ENCODE peak calls at places on chromosomes 16 and 17, in six cellular contexts. A is coronary artery, Z is tibial artery, C is uterus, Y is left ventricle myocardium inferior, I is tibial nerve. M is an unnamed sample.

GRCh38 chr16:87461466-87461975 is 31.3 kb downstream of the ZCCHC14 start:
- DNase-seq in I (peak), Z (peak), Y (peak), C (peak), A (no peak), M (peak)

GRCh38 chr17:21573961-21574610 is 118.2 kb upstream of the KCNJ18 start:
- DNase-seq in I (peak), C (peak), A (no peak), Y (peak), Z (peak), M (peak)

GRCh38 chr16:30875881-30876791 is 17.7 kb downstream of the BCL7C start:
- DNase-seq in I (no peak), C (no peak), Y (no peak), Z (no peak), A (no peak), M (no peak)

GRCh38 chr17:60615840-60616239 is 15.8 kb downstream of the PPM1D start:
- DNase-seq in C (no peak), Z (no peak), Y (no peak), A (no peak), I (no peak), M (no peak)

GRCh38 chr17:81537343-81537855 is 9.2 kb downstream of the FSCN2 start:
- DNase-seq in Y (no peak), C (no peak), Z (no peak), A (no peak), I (no peak), M (no peak)

GRCh38 chr17:67637901-67638641 is 79.7 kb upstream of the NOL11 start:
- DNase-seq in A (no peak), Z (no peak), C (no peak), I (no peak), Y (no peak), M (no peak)

GRCh38 chr17:81329279-81329926 is 34.3 kb upstream of the SLC38A10 start:
- DNase-seq in C (peak), A (no peak), I (peak), Z (peak), Y (peak), M (no peak)

GRCh38 chr17:55437165-55437605 is 15.6 kb upstream of the MMD start:
- DNase-seq in A (no peak), I (no peak), C (no peak), Z (no peak), Y (no peak), M (no peak)

GRCh38 chr17:78255953-78256704 is 24.7 kb downstream of the TMEM235 start:
- DNase-seq in A (no peak), C (no peak), I (no peak), Y (no peak), Z (no peak), M (no peak)

GRCh38 chr16:81885976-81886586 is 107.0 kb downstream of the PLCG2 start:
- DNase-seq in Z (no peak), I (no peak), A (no peak), C (no peak), Y (no peak), M (no peak)

GRCh38 chr16:78918805-78919204 is 681.7 kb downstream of the MAF start:
- DNase-seq in Z (no peak), I (no peak), A (no peak), Y (no peak), C (no peak), M (no peak)

GRCh38 chr16:65600629-65601028 is 478.8 kb upstream of the CDH11 start:
- DNase-seq in Z (no peak), C (no peak), A (no peak), I (no peak), Y (no peak), M (no peak)

GRCh38 chr16:1331712-1332617 is 1.5 kb upstream of the BAIAP3 start:
- DNase-seq in C (peak), A (no peak), Y (peak), Z (no peak), I (no peak), M (no peak)

GRCh38 chr16:31072540-31073072 is 1.4 kb downstream of the ZNF668 start:
- DNase-seq in C (no peak), Y (no peak), A (no peak), I (no peak), Z (no peak), M (no peak)

GRCh38 chr17:2485543-2485942 is 26.1 kb downstream of the METTL16 start:
- DNase-seq in Y (no peak), Z (no peak), C (no peak), A (no peak), I (no peak), M (no peak)

GRCh38 chr16:17224859-17225258 is 245.9 kb downstream of the XYLT1 start:
- DNase-seq in C (peak), A (no peak), Y (peak), Z (peak), I (peak), M (peak)

GRCh38 chr16:79069634-79070033 is 530.9 kb downstream of the MAF start:
- DNase-seq in C (no peak), Z (no peak), I (no peak), Y (no peak), A (no peak), M (no peak)

GRCh38 chr16:70691223-70692129 is 5.6 kb upstream of the MTSS2 start:
- DNase-seq in C (peak), A (peak), I (peak), Z (peak), Y (peak), M (peak)

GRCh38 chr16:86805210-86805609 is 226.9 kb downstream of the FOXL1 start:
- DNase-seq in Z (no peak), A (no peak), I (no peak), Y (no peak), C (no peak), M (no peak)

GRCh38 chr16:67694611-67695010 is 24.5 kb downstream of the GFOD2 start:
- DNase-seq in I (no peak), C (no peak), A (no peak), Z (no peak), Y (no peak), M (no peak)

GRCh38 chr16:31427441-31428276 is 501 bp downstream of the COX6A2 start:
- DNase-seq in C (peak), Y (peak), A (no peak), Z (peak), I (no peak), M (peak)

GRCh38 chr16:12794486-12795399 is 8.9 kb downstream of the CPPED1 start:
- DNase-seq in C (no peak), A (no peak), I (no peak), Y (peak), Z (no peak), M (no peak)

GRCh38 chr16:56525154-56525720 is 5.4 kb upstream of the BBS2 start:
- DNase-seq in A (no peak), Z (no peak), C (no peak), I (no peak), Y (no peak), M (no peak)

GRCh38 chr17:76714336-76714735 is 3.6 kb upstream of the MXRA7 start:
- DNase-seq in A (no peak), C (no peak), Y (no peak), I (no peak), Z (peak), M (no peak)

GRCh38 chr17:76716834-76717205 is 6.1 kb upstream of the MXRA7 start:
- DNase-seq in Y (no peak), I (peak), C (no peak), Z (peak), A (no peak), M (no peak)

GRCh38 chr17:76715462-76715830 is 4.7 kb upstream of the MXRA7 start:
- DNase-seq in Y (no peak), Z (peak), A (no peak), C (no peak), I (no peak), M (no peak)

GRCh38 chr17:76714822-76715461 is 4.2 kb upstream of the MXRA7 start:
- DNase-seq in I (peak), A (no peak), Z (peak), Y (peak), C (peak), M (peak)

GRCh38 chr17:76716146-76716833 is 5.5 kb upstream of the MXRA7 start:
- DNase-seq in Z (peak), C (no peak), Y (peak), I (peak), A (no peak), M (no peak)
- H3K27ac ChIP-seq in Z (peak), C (no peak), Y (peak), I (peak), A (peak), M (peak)

DNA sequence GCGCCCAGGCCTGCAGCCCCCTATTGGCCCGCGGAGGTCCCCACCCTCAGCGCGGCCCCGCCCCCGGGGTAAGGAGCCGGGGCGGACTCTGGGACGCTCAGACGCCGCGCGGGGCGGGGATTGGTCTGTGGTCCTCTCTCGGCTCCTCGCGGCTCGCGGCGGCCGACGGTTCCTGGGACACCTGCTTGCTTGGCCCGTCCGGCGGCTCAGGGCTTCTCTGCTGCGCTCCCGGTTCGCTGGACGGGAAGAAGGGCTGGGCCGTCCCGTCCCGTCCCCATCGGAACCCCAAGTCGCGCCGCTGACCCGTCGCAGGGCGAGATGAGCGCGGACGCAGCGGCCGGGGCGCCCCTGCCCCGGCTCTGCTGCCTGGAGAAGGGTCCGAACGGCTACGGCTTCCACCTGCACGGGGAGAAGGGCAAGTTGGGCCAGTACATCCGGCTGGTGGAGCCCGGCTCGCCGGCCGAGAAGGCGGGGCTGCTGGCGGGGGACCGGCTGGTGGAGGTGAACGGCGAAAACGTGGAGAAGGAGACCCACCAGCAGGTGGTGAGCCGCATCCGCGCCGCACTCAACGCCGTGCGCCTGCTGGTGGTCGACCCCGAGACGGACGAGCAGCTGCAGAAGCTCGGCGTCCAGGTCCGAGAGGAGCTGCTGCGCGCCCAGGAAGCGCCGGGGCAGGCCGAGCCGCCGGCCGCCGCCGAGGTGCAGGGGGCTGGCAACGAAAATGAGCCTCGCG is at the start of gene NHERF1:
- DNase-seq in I (peak), Z (peak), Y (peak), A (peak), C (peak), M (peak)
- TF ChIP-seq CTCF in I (peak), Z (no peak), Y (peak), A (no peak), C (no peak), M (no peak)

GRCh38 chr16:77462894-77463293 is 28.1 kb upstream of the ADAMTS18 start:
- DNase-seq in C (no peak), I (no peak), A (no peak), Z (no peak), Y (no peak), M (no peak)

GRCh38 chr16:77457046-77457445 is 22.2 kb upstream of the ADAMTS18 start:
- DNase-seq in A (no peak), C (no peak), Y (no peak), I (no peak), Z (no peak), M (no peak)

DNA sequence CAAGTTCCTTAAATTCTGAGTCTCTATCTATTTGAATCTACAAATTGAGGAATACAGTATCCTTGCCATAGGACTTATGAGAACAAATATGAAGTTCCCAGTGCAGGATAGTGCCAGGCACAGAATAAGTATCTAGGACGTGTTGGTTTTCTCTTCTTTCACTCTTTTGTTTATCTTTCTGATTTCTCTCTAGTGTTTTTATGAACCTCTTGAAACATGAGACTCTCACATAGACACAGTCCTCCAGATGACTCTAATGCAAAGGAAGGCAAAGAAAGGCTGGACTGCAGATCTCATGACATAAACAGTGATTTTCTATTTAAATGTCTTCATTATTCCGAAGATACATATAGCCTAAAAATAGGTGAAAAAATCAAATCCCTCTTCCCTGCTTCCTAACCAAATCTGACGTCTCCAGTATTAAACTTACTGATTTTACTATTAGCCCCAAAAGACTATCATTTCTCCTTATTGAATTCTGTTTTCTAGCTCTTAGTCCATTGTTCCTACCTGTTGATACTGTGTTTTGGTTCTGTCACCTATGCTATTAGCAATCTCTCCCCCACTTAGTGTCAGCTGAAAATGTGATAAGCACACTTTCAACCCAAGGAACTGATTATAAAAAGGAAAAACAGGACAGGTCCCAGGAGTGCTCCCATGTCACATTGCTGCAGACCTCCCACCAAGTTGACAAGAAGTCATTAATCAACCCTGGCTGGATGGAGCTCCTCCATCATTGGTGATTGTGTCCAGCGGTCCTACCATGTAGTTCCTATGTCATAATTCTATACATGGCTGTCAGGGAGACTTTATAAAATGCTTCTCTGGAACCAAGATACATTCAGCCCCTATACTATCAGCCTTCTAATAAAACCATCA is 24.9 kb upstream of the ADAMTS18 start:
- DNase-seq in Y (no peak), Z (no peak), A (no peak), C (no peak), I (no peak), M (no peak)
- H3K4me3 ChIP-seq in Y (no peak), Z (no peak), A (no peak), C (no peak), I (no peak), M (no peak)

GRCh38 chr17:17943281-17943984 is 28.8 kb downstream of the TOM1L2 start:
- DNase-seq in Y (no peak), C (no peak), I (no peak), A (no peak), Z (no peak), M (no peak)
- H3K27ac ChIP-seq in Y (peak), C (peak), I (peak), A (peak), Z (peak), M (peak)

GRCh38 chr17:35769895-35770486 is 9.3 kb downstream of the C17orf50 start:
- DNase-seq in Y (no peak), Z (no peak), A (no peak), I (no peak), C (no peak), M (no peak)
- TF ChIP-seq CTCF in Y (no peak), Z (no peak), A (no peak), I (no peak), C (no peak), M (no peak)

DNA sequence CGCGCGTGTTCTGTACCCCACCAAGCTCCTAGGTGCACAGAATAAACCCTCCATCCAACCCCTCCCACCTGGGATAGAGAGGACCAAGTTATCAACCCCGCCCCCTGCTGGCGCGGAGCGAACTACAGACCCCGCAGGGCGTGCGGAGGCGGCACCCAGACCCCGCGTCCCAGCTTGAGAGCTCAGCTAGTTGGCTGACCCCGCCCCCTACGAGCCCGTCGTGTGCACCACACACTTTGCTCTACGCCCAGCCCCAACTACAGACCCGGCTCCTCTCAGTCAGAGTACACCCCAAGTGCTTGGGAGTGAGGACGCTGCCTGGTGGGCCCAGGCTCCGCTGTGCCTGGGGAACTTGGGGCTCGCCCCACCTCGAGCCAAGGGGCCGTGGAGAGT is 1.5 kb downstream of the GRIN2A start:
- DNase-seq in A (no peak), I (no peak), Y (no peak), C (peak), Z (no peak), M (peak)
- H3K4me3 ChIP-seq in A (peak), I (no peak), Y (peak), C (no peak), Z (peak), M (peak)

GRCh38 chr16:88531931-88532433 is 38.2 kb upstream of the ZC3H18 start:
- DNase-seq in I (no peak), Z (no peak), C (no peak), Y (no peak), A (no peak), M (no peak)
- H3K27ac ChIP-seq in I (no peak), Z (no peak), C (no peak), Y (no peak), A (no peak), M (no peak)

M was measured in dorsolateral prefrontal cortex.